ENCODE peak calls at places on chromosomes 4 and X, in nine cellular contexts. Y, O, P, A, S, N, Z, X and Q are unnamed samples.

GRCh38 chrX:9340619-9341304 is 124.1 kb upstream of the TBL1X start:
- DNase-seq in X (peak; percentile 43), A (peak; percentile 36), S (peak; percentile 78), Y (no peak), O (peak; percentile 27), N (peak; percentile 33), Z (peak; percentile 20), P (no peak), Q (peak; percentile 73)

GRCh38 chr4:26175905-26176304 is 144.9 kb upstream of the RBPJ start:
- DNase-seq in Y (no peak), Z (no peak), O (no peak), N (no peak), X (no peak), S (no peak), P (no peak), A (no peak), Q (no peak)

GRCh38 chrX:121093011-121093410 is 45.6 kb downstream of the GLUD2 start:
- DNase-seq in A (no peak), S (no peak), P (no peak), X (no peak), Y (no peak), O (no peak), Z (no peak), N (no peak), Q (no peak)

GRCh38 chrX:77572322-77572721 is 125.1 kb downstream of the FGF16 start:
- DNase-seq in A (no peak), Y (no peak), X (peak; percentile 43), N (no peak), P (no peak), O (no peak), Z (no peak), S (no peak), Q (no peak)

GRCh38 chrX:103879339-103879738 is 47.3 kb upstream of the RAB9B start:
- DNase-seq in N (no peak), X (peak; percentile 52), P (no peak), Z (no peak), Y (no peak), O (no peak), A (no peak), S (no peak), Q (no peak)

GRCh38 chr4:42865572-42866189 is 26.8 kb upstream of the GRXCR1 start:
- DNase-seq in O (peak; percentile 54), A (peak; percentile 73), P (peak; percentile 47), X (peak; percentile 36), S (peak; percentile 37), Y (no peak), N (peak; percentile 13), Z (peak; percentile 35), Q (no peak)

GRCh38 chr4:112840061-112840460 is 203.1 kb downstream of the LARP7 start:
- DNase-seq in O (no peak), Y (no peak), X (peak; percentile 7), S (no peak), A (no peak), N (no peak), P (peak; percentile 19), Z (no peak), Q (no peak)

GRCh38 chr4:1004071-1004418 is 7.4 kb upstream of the FGFRL1 start:
- DNase-seq in Y (no peak), Z (no peak), O (no peak), S (no peak), A (no peak), P (no peak), X (no peak), N (no peak), Q (no peak)

GRCh38 chrX:22686138-22686541 is 313.6 kb upstream of the DDX53 start:
- DNase-seq in N (peak; percentile 9), O (no peak), S (no peak), Z (peak; percentile 92), P (no peak), X (peak; percentile 73), A (peak; percentile 19), Y (no peak), Q (no peak)

GRCh38 chrX:36721990-36722389 is 286.2 kb upstream of the FAM47C start:
- DNase-seq in Y (no peak), P (no peak), A (no peak), S (no peak), Z (no peak), O (no peak), N (no peak), X (no peak), Q (no peak)

GRCh38 chr4:172819353-172819752 is 349.3 kb upstream of the GALNT7 start:
- DNase-seq in Y (no peak), P (no peak), N (no peak), O (no peak), S (no peak), A (no peak), Z (no peak), X (no peak), Q (no peak)

GRCh38 chrX:17859609-17860178 is 1.4 kb downstream of the RAI2 start:
- DNase-seq in A (no peak), P (no peak), Y (no peak), S (peak; percentile 49), N (peak; percentile 23), X (no peak), O (peak; percentile 38), Z (no peak), Q (no peak)
- H3K4me3 ChIP-seq in A (peak overlapping the region; percentile 54), P (peak overlapping the region; percentile 52), Y (peak overlapping the region; percentile 67), S (peak overlapping the region; percentile 43), N (peak overlapping the region; percentile 73), X (no peak overlapping the region), O (peak overlapping the region; percentile 58), Z (peak overlapping the region; percentile 17), Q (peak overlapping the region; percentile 13)

GRCh38 chr4:56978750-56979303 is at the start of gene POLR2B:
- DNase-seq in Y (peak; percentile 98), S (peak; percentile 96), O (peak; percentile 95), A (peak; percentile 96), Z (peak; percentile 95), X (peak; percentile 89), N (peak; percentile 89), P (peak; percentile 95), Q (peak; percentile 97)

GRCh38 chr4:56977321-56978012 is at the start of gene NOA1:
- DNase-seq in S (peak; percentile 99), P (peak; percentile 98), A (peak; percentile 99), Y (peak; percentile 99), O (peak; percentile 99), X (peak; percentile 99), Z (peak; percentile 100), N (peak; percentile 99), Q (peak; percentile 96)

GRCh38 chr4:56976283-56976877 is 1.0 kb downstream of the NOA1 start:
- DNase-seq in S (peak; percentile 31), X (no peak), A (peak; percentile 44), P (no peak), Z (peak; percentile 25), N (peak; percentile 59), O (peak; percentile 27), Y (no peak), Q (no peak)

GRCh38 chr4:56979674-56980073 is 978 bp downstream of the POLR2B start:
- DNase-seq in X (peak; percentile 19), O (no peak), Y (no peak), N (no peak), P (no peak), A (no peak), S (peak; percentile 46), Z (peak; percentile 44), Q (no peak)

DNA sequence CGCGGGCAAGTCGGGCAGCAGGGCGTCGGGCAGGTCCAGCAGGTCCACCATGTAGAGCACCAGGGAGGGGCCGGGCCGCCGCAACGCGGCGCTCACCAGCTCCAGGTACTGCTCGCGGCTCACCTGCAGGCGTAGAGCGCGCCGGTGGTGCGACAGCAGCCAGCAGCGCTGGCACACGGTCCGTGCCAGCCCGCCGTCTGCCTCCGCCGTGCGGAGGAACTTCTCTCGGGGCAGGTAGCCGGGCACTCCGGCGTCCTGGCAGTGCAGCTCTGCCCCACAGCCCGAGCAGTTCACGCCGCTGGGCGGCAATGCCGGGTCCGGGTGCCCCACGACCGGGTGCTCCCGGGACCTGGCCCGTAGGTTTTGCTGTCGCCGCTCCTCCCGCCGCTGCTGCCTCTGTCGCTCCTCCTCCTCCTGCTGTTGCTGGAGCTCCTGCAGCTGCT is 507 bp downstream of the NOA1 start:
- DNase-seq in Z (peak; percentile 38), X (no peak), P (peak; percentile 12), N (no peak), Y (no peak), O (peak; percentile 80), S (peak; percentile 81), A (peak; percentile 45), Q (peak; percentile 77)
- TF ChIP-seq CTCF in Z (no peak), X (no peak), P (no peak), N (no peak), Y (no peak), O (no peak), S (no peak), A (no peak), Q (peak; percentile 36)

GRCh38 chrX:48071064-48071985 is at the start of gene ZNF630:
- DNase-seq in Y (peak; percentile 92), Z (peak; percentile 70), N (peak; percentile 77), O (peak; percentile 82), S (peak; percentile 87), P (peak; percentile 72), X (peak; percentile 6), A (peak; percentile 82), Q (peak; percentile 82)
- TF ChIP-seq POLR2A in Y (no peak), Z (no peak), N (peak; percentile 50), O (no peak), S (peak; percentile 34), P (no peak), X (no peak), A (peak; percentile 27), Q (no peak)

DNA sequence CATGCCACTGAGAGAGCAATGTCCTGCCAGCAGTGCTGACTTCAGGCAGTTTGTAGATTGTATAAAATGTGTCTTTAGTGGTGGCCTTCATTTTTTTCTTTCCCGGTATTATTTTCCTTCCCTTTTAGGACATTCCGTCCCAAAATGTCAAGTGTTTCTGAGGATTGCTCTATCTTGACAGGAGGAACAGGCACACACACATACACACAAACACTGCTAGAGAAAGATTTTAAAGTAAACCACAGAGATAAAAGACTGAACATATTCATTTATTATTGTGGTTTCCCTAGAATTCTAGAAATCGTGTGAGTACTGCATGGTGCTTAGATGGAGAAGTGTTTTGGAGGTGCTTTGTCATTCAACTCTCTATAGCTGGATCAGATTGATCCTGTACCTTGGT is 111.9 kb downstream of the GABRB1 start:
- DNase-seq in P (no peak), N (no peak), Z (no peak), Y (no peak), S (no peak), X (no peak), A (no peak), O (no peak), Q (no peak)
- H3K4me3 ChIP-seq in P (no peak overlapping the region), N (no peak overlapping the region), Z (no peak overlapping the region), Y (no peak overlapping the region), S (no peak overlapping the region), X (no peak overlapping the region), A (no peak overlapping the region), O (no peak overlapping the region), Q (no peak overlapping the region)

GRCh38 chr4:106329027-106329618 is 12.8 kb downstream of the AIMP1 start:
- DNase-seq in P (peak; percentile 46), Z (peak; percentile 69), O (no peak), X (peak; percentile 53), A (no peak), N (no peak), S (no peak), Y (no peak), Q (no peak)
- TF ChIP-seq CTCF in P (peak; percentile 55), Z (peak; percentile 39), O (peak; percentile 51), X (peak; percentile 62), A (peak; percentile 40), N (no peak), S (peak; percentile 43), Y (peak; percentile 30), Q (no peak)

GRCh38 chrX:47218920-47219815 is 687 bp downstream of the CDK16 start:
- DNase-seq in A (peak; percentile 49), S (peak; percentile 57), P (peak; percentile 29), Z (peak; percentile 5), Y (no peak), N (peak; percentile 81), X (no peak), O (no peak), Q (peak; percentile 51)
- TF ChIP-seq POLR2A in A (no peak), S (no peak), P (no peak), Z (no peak), Y (no peak), N (no peak), X (no peak), O (no peak), Q (no peak)